ENCODE peak calls at places on chromosomes 16 and 17, in nine cellular contexts. C, H, Q, V, Z, M, P, K and D are unnamed samples.

GRCh38 chr16:695355-696089 is 5.3 kb upstream of the WDR24 start:
- DNase-seq in C (no peak), H (peak; percentile 43), Q (peak; percentile 89), V (no peak), Z (peak; percentile 74), M (peak; percentile 75), P (peak; percentile 96), K (no peak), D (no peak)

GRCh38 chr16:79186196-79186595 is 414.3 kb downstream of the MAF start:
- DNase-seq in C (no peak), H (no peak), Q (no peak), V (no peak), Z (no peak), M (no peak), P (no peak), K (no peak), D (no peak)

GRCh38 chr16:81469710-81470481 is 25.3 kb downstream of the CMIP start:
- DNase-seq in C (no peak), H (no peak), Q (peak; percentile 74), V (no peak), Z (peak; percentile 78), M (no peak), P (no peak), K (no peak), D (no peak)

GRCh38 chr17:61371179-61371578 is 28.5 kb upstream of the TBX2 start:
- DNase-seq in C (no peak), H (no peak), Q (no peak), V (no peak), Z (no peak), M (no peak), P (no peak), K (no peak), D (no peak)

GRCh38 chr17:6749519-6749918 is 6.3 kb upstream of the XAF1 start:
- DNase-seq in C (no peak), H (no peak), Q (no peak), V (no peak), Z (no peak), M (no peak), P (no peak), K (no peak), D (peak; percentile 12)

GRCh38 chr17:60134396-60135159 is 15.2 kb upstream of the CA4 start:
- DNase-seq in C (no peak), H (no peak), Q (no peak), V (no peak), Z (peak; percentile 47), M (peak; percentile 7), P (peak; percentile 24), K (no peak), D (peak; percentile 22)

GRCh38 chr16:4653981-4654380 is 29.4 kb downstream of the MGRN1 start:
- DNase-seq in C (no peak), H (no peak), Q (no peak), V (no peak), Z (peak; percentile 88), M (no peak), P (peak; percentile 92), K (no peak), D (no peak)

GRCh38 chr17:61399131-61400057 is at the start of gene TBX2:
- DNase-seq in C (peak; percentile 100), H (no peak), Q (peak; percentile 61), V (peak; percentile 83), Z (peak; percentile 71), M (peak; percentile 22), P (peak; percentile 50), K (peak; percentile 82), D (peak; percentile 93)

GRCh38 chr17:1999557-2000251 is 25.4 kb downstream of the RTN4RL1 start:
- DNase-seq in C (no peak), H (no peak), Q (no peak), V (no peak), Z (no peak), M (no peak), P (peak; percentile 57), K (no peak), D (no peak)

GRCh38 chr17:50361561-50362480 is 11.2 kb downstream of the MRPL27 start:
- DNase-seq in C (peak; percentile 83), H (no peak), Q (peak; percentile 82), V (peak; percentile 68), Z (peak; percentile 61), M (no peak), P (peak; percentile 67), K (no peak), D (peak; percentile 71)

GRCh38 chr17:12789976-12790805 is 893 bp downstream of the ARHGAP44 start:
- DNase-seq in C (no peak), H (no peak), Q (peak; percentile 29), V (no peak), Z (no peak), M (no peak), P (peak; percentile 45), K (no peak), D (no peak)

GRCh38 chr17:48644910-48645557 is 18.9 kb upstream of the HOXB9 start:
- DNase-seq in C (no peak), H (no peak), Q (peak; percentile 23), V (no peak), Z (no peak), M (no peak), P (peak; percentile 32), K (no peak), D (no peak)

GRCh38 chr16:84065536-84066132 is 23.0 kb upstream of the SLC38A8 start:
- DNase-seq in C (no peak), H (no peak), Q (peak; percentile 40), V (peak; percentile 45), Z (no peak), M (peak; percentile 21), P (peak; percentile 66), K (no peak), D (peak; percentile 43)

GRCh38 chr16:19524356-19524865 is 669 bp downstream of the CCP110 start:
- DNase-seq in C (no peak), H (no peak), Q (peak; percentile 15), V (no peak), Z (no peak), M (no peak), P (no peak), K (no peak), D (no peak)

GRCh38 chr16:81480856-81481821 is 36.5 kb downstream of the CMIP start:
- DNase-seq in C (no peak), H (peak; percentile 21), Q (peak; percentile 94), V (no peak), Z (peak; percentile 85), M (no peak), P (peak; percentile 47), K (no peak), D (peak; percentile 65)

GRCh38 chr16:86510465-86511261 is at the start of gene FOXF1:
- DNase-seq in C (no peak), H (no peak), Q (no peak), V (no peak), Z (no peak), M (no peak), P (no peak), K (no peak), D (no peak)

GRCh38 chr17:50609376-50610074 is 25.2 kb upstream of the ABCC3 start:
- DNase-seq in C (no peak), H (no peak), Q (no peak), V (no peak), Z (no peak), M (no peak), P (no peak), K (no peak), D (no peak)

GRCh38 chr16:80836846-80837245 is 32.4 kb upstream of the CDYL2 start:
- DNase-seq in C (no peak), H (no peak), Q (no peak), V (no peak), Z (no peak), M (no peak), P (no peak), K (no peak), D (no peak)

GRCh38 chr16:86318119-86318518 is 192.2 kb upstream of the FOXF1 start:
- DNase-seq in C (no peak), H (no peak), Q (no peak), V (no peak), Z (no peak), M (no peak), P (no peak), K (no peak), D (no peak)